ENCODE peak calls at places on chromosomes 16 and 17, in seven cellular contexts. M, D, G, Y, U, E and L are unnamed samples. For H3K4me1, the result is how much of the 10 kb centered on the place peaks cover.

GRCh38 chr17:60557805-60558204 is 31.8 kb upstream of the APPBP2 start:
- DNase-seq in M (peak), D (no peak), G (no peak), Y (no peak), U (no peak), E (no peak), L (peak)

GRCh38 chr17:56593741-56594527 is 435 bp downstream of the NOG start:
- DNase-seq in M (peak), D (peak), G (peak), Y (peak), U (peak), E (no peak), L (peak)

GRCh38 chr17:2232244-2232638 is 71.3 kb downstream of the SMG6 start:
- DNase-seq in M (no peak), D (no peak), G (peak), Y (no peak), U (no peak), E (no peak), L (no peak)

GRCh38 chr17:2928294-2928890 is 132.2 kb downstream of the RAP1GAP2 start:
- DNase-seq in M (no peak), D (no peak), G (no peak), Y (peak), U (no peak), E (no peak), L (no peak)

GRCh38 chr16:47143329-47143676 is 442 bp downstream of the NETO2 start:
- DNase-seq in M (peak), D (peak), G (peak), Y (peak), U (peak), E (peak), L (peak)

GRCh38 chr16:4859900-4860255 is 12.6 kb downstream of the UBN1 start:
- DNase-seq in M (no peak), D (no peak), G (peak), Y (no peak), U (peak), E (no peak), L (no peak)

GRCh38 chr17:81163703-81164413 is 1.4 kb upstream of the PVALEF start:
- DNase-seq in M (no peak), D (no peak), G (no peak), Y (no peak), U (no peak), E (no peak), L (no peak)

GRCh38 chr17:57949649-57950048 is 5.6 kb downstream of the CUEDC1 start:
- DNase-seq in M (no peak), D (no peak), G (peak), Y (no peak), U (peak), E (no peak), L (no peak)

GRCh38 chr16:64996641-64997040 is 125.2 kb downstream of the CDH11 start:
- DNase-seq in M (no peak), D (no peak), G (no peak), Y (no peak), U (no peak), E (no peak), L (no peak)

GRCh38 chr17:71441098-71441497 is 679.7 kb upstream of the SOX9 start:
- DNase-seq in M (no peak), D (no peak), G (peak), Y (peak), U (peak), E (peak), L (no peak)

GRCh38 chr17:58060596-58061191 is 22.5 kb upstream of the DYNLL2 start:
- DNase-seq in M (no peak), D (no peak), G (peak), Y (peak), U (no peak), E (no peak), L (no peak)

GRCh38 chr17:73284906-73285602 is 23.4 kb upstream of the CPSF4L start:
- DNase-seq in M (no peak), D (no peak), G (no peak), Y (no peak), U (no peak), E (no peak), L (no peak)

GRCh38 chr17:73285603-73285908 is 23.9 kb upstream of the CPSF4L start:
- DNase-seq in M (no peak), D (no peak), G (no peak), Y (no peak), U (no peak), E (no peak), L (no peak)

GRCh38 chr17:73283250-73283649 is 21.6 kb upstream of the CPSF4L start:
- DNase-seq in M (no peak), D (no peak), G (no peak), Y (no peak), U (no peak), E (no peak), L (no peak)

GRCh38 chr17:73283841-73284282 is 22.2 kb upstream of the CPSF4L start:
- DNase-seq in M (peak), D (peak), G (no peak), Y (no peak), U (no peak), E (no peak), L (no peak)

GRCh38 chr17:73284339-73284738 is 22.7 kb upstream of the CPSF4L start:
- DNase-seq in M (no peak), D (peak), G (no peak), Y (no peak), U (no peak), E (no peak), L (no peak)
- H3K4me1 ChIP-seq in M (under half), D (under half), G (under half), Y (under half), U (under half), E (under half), L (under half)

GRCh38 chr16:84830765-84831384 is 11.1 kb downstream of the CRISPLD2 start:
- DNase-seq in M (no peak), D (no peak), G (no peak), Y (no peak), U (no peak), E (no peak), L (no peak)

GRCh38 chr16:84833542-84834402 is 14.0 kb downstream of the CRISPLD2 start:
- DNase-seq in M (no peak), D (no peak), G (no peak), Y (no peak), U (no peak), E (no peak), L (no peak)

GRCh38 chr16:84834403-84834772 is 14.6 kb downstream of the CRISPLD2 start:
- DNase-seq in M (no peak), D (no peak), G (no peak), Y (no peak), U (no peak), E (no peak), L (no peak)

GRCh38 chr16:84833142-84833495 is 13.3 kb downstream of the CRISPLD2 start:
- DNase-seq in M (no peak), D (no peak), G (no peak), Y (no peak), U (no peak), E (no peak), L (no peak)

GRCh38 chr16:84832488-84833141 is 12.8 kb downstream of the CRISPLD2 start:
- DNase-seq in M (no peak), D (no peak), G (peak), Y (peak), U (no peak), E (no peak), L (no peak)
- TF ChIP-seq EZH2phosphoT487 in M (no peak), D (no peak), G (no peak), Y (no peak), U (no peak), E (no peak), L (no peak)

GRCh38 chr17:48052956-48053757 is 5.0 kb downstream of the NFE2L1 start:
- DNase-seq in M (peak), D (no peak), G (peak), Y (peak), U (no peak), E (no peak), L (no peak)
- H3K4me1 ChIP-seq in M (half or more), D (under half), G (half or more), Y (half or more), U (under half), E (under half), L (half or more)

GRCh38 chr17:338442-339192 is 14.0 kb downstream of the RPH3AL start:
- DNase-seq in M (no peak), D (no peak), G (no peak), Y (peak), U (no peak), E (no peak), L (no peak)
- TF ChIP-seq EZH2phosphoT487 in M (no peak), D (no peak), G (no peak), Y (no peak), U (no peak), E (no peak), L (no peak)

DNA sequence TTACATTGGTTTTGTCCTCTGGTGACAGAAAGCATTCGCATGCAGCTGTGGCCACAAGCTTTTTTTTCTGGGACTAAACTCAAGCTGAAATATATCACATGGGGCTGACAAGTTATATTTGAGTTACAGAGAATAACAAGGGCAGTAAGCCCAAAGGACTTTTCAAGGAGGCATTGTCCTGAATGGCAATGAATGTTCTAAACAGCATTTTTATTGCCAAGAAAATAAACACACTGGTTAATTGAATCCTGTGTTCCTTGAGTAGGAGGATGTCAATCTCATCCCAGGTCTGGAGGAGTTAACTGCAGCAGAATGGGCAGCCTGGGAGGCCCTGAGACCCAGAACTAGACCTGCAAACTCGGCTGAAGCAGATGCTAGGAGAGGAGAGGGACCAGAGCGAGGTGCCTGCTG is 114.5 kb downstream of the COPRS start:
- DNase-seq in M (no peak), D (no peak), G (no peak), Y (no peak), U (no peak), E (no peak), L (no peak)
- H3K4me1 ChIP-seq in M (under half), D (under half), G (under half), Y (under half), U (under half), E (under half), L (under half)

DNA sequence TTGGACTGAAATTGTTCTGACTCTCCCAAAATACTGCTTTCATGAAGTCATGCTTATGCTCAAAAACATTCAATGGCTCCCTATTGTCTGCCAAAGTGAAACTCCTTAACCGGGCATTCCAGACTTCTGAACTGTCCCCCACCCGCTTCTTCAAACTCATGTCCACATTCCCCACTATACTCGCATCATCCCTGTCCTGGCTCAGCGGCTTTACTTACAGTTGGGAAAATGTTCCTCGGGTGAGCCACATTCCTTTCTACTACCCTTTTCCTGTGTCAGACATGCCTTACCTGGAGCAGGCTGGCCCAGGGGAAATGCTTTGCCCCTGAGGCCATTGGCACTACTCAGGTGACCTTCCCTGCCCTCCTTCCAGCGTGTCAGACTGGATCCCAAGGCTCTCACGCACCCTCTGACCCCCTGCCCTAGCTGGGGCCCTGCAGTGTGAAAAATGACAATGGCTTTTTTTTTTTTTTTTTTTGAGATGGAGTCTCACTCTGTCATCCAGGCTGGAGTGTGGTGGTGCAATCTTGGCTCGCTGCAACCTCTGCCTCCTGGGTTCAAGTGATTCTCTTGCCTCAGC is 5.3 kb downstream of the CYGB start:
- DNase-seq in M (no peak), D (no peak), G (no peak), Y (no peak), U (peak), E (no peak), L (no peak)
- TF ChIP-seq EZH2phosphoT487 in M (no peak), D (no peak), G (no peak), Y (no peak), U (no peak), E (no peak), L (no peak)

GRCh38 chr17:4236456-4236855 is 27.3 kb downstream of the ANKFY1 start:
- DNase-seq in M (no peak), D (no peak), G (no peak), Y (no peak), U (no peak), E (no peak), L (no peak)
- H3K4me1 ChIP-seq in M (under half), D (under half), G (under half), Y (under half), U (under half), E (under half), L (under half)

GRCh38 chr17:75267403-75268232 is 3.4 kb downstream of the MIF4GD start:
- DNase-seq in M (peak), D (peak), G (no peak), Y (peak), U (peak), E (no peak), L (no peak)
- TF ChIP-seq EZH2phosphoT487 in M (no peak), D (no peak), G (no peak), Y (no peak), U (no peak), E (no peak), L (no peak)

DNA sequence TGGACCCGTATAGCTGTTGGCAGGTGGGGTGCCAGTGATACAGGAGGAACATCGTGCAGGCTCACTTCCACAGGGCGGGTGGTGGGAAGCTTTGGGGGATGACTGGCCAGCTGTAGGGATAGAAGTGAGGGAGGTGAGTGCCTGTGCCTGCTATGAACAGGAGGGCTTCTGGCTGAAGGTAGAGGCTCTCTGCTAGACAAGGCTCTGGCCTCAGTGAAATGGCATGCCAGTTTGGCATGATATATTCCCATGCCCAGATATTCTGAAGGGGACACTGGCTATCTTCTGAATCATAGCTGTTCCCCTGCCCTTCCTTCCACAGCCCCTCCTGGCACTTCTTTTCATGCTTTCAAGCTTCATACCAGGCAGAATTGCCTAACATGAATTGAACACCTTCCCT is 19.1 kb downstream of the PHAF1 start:
- DNase-seq in M (no peak), D (no peak), G (no peak), Y (no peak), U (no peak), E (no peak), L (no peak)
- H3K4me1 ChIP-seq in M (under half), D (under half), G (under half), Y (under half), U (under half), E (under half), L (under half)